ENCODE peak calls at places on chromosome 6, in five cellular contexts. Q, L, N, E and W are unnamed samples.

GRCh38 chr6:6006428-6007310 is at the start of gene NRN1:
- DNase-seq in E (no peak), Q (peak), L (no peak), N (peak), W (no peak)

GRCh38 chr6:92756912-92757311 is 662.4 kb downstream of the EPHA7 start:
- DNase-seq in N (no peak), E (no peak), Q (no peak), L (peak), W (peak)

GRCh38 chr6:119493980-119494379 is 144.4 kb upstream of the MAN1A1 start:
- DNase-seq in L (no peak), Q (no peak), N (no peak), E (no peak), W (no peak)

GRCh38 chr6:163260911-163261310 is 153.6 kb upstream of the QKI start:
- DNase-seq in E (no peak), Q (peak), L (no peak), N (no peak), W (no peak)

GRCh38 chr6:41767112-41767946 is 12.4 kb downstream of the FRS3 start:
- DNase-seq in E (no peak), Q (peak), L (peak), N (peak), W (peak)

GRCh38 chr6:10300071-10300470 is 114.8 kb downstream of the TFAP2A start:
- DNase-seq in N (no peak), L (no peak), Q (no peak), E (no peak), W (no peak)

GRCh38 chr6:24864345-24864744 is 65.6 kb upstream of the ARMH2 start:
- DNase-seq in N (no peak), L (peak), Q (no peak), E (no peak), W (peak)

GRCh38 chr6:69019832-69020231 is 384.8 kb downstream of the ADGRB3 start:
- DNase-seq in Q (peak), N (peak), E (no peak), L (peak), W (peak)

GRCh38 chr6:162211022-162211421 is 516.5 kb downstream of the PRKN start:
- DNase-seq in L (no peak), Q (no peak), N (peak), E (no peak), W (no peak)

GRCh38 chr6:131936156-131936555 is 15.0 kb downstream of the CCN2 start:
- DNase-seq in Q (no peak), N (peak), E (no peak), L (no peak), W (no peak)

DNA sequence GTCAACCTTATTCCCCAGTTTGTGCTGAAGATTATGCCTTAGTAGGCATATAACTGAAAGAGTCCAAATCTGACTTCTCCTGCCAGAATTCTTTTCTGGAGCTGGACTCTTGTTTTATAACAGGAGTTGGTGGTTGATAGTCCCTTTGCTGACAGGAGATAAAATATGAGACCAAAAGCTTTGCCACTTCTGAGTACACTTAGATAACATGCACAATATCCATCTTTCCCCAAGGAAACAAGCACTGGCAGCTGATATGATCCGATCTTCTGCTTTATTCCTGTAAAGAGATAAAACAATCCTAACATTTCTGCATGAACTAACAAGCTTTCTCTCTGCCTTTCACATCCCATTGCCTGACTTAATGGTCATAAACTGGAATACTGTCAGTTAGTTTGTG is 1265.4 kb upstream of the ADGRB3 start:
- DNase-seq in Q (no peak), E (no peak), N (no peak), L (no peak), W (no peak)
- H3K4me3 ChIP-seq in Q (no peak), E (no peak), N (no peak), L (no peak), W (no peak)

GRCh38 chr6:170128346-170128745 is 162.5 kb downstream of the DLL1 start:
- DNase-seq in E (no peak), L (no peak), Q (no peak), N (no peak), W (no peak)
- H3K23ac ChIP-seq in E (no peak), L (no peak), Q (no peak), N (no peak), W (no peak)

DNA sequence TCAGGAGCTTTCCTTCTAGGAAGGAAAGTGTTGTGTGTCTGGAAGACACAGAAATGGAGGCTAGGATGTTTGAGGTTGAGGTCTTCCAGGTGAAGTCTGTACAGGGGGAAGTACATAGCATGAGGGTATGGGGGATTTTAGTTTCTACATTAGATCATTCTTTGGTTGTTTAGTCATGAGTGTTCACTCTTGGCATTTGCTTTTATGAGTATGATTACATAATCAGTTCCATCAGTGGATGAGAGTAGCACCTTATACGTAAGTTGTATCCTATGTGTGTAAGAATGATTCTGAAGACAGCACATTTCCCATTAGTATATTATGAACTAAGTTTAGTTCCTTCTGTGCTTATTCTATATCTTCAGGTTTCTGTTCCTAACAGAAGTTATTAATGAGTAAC is 1.9 kb downstream of the CDYL start:
- DNase-seq in Q (no peak), N (peak), E (no peak), L (no peak), W (no peak)
- H3K4me3 ChIP-seq in Q (no peak), N (no peak), E (no peak), L (no peak), W (no peak)

DNA sequence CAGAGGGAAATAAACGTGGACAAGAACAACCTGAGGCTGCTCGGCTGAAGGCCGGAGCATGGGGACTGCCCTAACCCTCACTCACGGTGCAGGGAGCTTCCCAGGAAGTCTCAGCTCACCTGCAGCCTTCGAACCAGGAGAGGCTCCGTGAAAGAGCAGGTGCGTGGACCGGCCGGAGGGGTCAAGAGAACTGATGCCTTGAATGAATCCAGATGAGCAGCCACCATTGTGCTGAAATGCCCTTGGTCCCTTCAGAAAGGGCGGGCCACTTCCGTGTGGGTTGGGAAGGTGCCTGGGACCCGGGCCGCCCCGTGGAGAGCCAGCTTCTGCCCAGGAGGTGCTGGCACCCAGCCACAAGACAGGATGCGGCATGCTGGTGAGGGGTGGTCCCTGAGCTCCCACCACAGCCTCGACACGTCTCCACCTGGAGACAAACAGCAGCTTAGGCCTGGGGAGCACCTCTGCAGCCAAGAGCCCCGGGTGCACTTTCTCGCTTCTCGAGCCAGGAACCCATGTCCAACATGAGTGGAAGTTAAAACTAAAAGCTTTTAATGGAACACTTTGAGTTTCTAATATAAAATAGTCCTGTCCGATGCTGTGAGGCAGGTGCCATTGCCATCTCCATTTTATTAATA is 83.5 kb downstream of the TTLL2 start:
- DNase-seq in E (no peak), Q (no peak), N (no peak), L (no peak), W (no peak)
- H3K23ac ChIP-seq in E (no peak), Q (no peak), N (no peak), L (no peak), W (no peak)

DNA sequence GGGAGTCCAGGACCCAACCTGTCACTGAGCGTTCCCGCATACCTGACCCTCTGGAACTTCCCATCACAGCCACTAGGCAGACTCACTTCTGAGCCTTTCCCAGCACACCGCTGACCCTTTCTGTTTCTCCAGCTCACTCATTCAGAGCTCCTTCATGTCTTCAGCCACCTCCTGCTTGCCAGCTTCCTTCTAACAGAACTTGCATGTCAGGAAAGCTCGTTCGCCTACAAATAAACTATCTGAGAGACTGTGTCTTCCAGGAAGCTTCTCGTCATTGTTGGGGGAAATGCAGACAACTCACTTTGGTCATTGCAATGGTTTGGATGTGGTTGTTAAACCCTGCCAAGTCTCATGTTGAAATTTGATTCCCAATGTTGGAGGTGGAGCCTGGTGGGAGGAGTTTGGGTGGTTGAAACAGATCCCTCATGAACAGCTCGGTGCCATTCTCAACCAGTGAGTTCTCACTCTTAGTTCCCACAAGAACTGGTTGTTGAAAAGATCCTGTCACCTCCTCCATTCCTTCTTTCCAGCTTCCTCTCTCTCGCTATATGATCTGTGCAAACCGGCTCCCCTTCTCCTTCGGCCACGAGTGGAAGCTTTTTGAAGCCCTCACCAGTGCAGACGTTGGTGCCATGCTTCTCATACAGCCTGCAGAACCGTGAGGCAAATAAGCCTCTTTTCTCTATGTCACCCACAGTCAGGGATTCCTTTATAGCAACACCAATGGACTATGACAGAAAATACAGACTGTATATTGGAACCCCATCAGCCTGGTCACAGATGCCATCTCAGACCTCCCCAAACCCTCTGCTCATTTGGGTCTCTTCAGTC is 1.4 kb upstream of the MUC21 start:
- DNase-seq in L (peak), N (peak), Q (peak), E (no peak), W (peak)
- H3K4me3 ChIP-seq in L (peak), N (no peak), Q (no peak), E (peak), W (peak)

GRCh38 chr6:11538799-11539468 is 1.4 kb downstream of the TMEM170B start:
- DNase-seq in Q (no peak), N (no peak), E (no peak), L (no peak), W (no peak)

GRCh38 chr6:11537229-11538048 is at the start of gene TMEM170B:
- DNase-seq in N (peak), Q (peak), E (no peak), L (peak), W (peak)

GRCh38 chr6:11535801-11536230 is 1.7 kb upstream of the TMEM170B start:
- DNase-seq in Q (no peak), N (peak), L (peak), E (no peak), W (peak)

GRCh38 chr6:11536795-11537194 is 754 bp upstream of the TMEM170B start:
- DNase-seq in E (no peak), N (no peak), L (no peak), Q (peak), W (peak)

GRCh38 chr6:11538049-11538798 is 675 bp downstream of the TMEM170B start:
- DNase-seq in E (no peak), L (no peak), N (peak), Q (peak), W (peak)
- H3K23ac ChIP-seq in E (no peak), L (no peak), N (no peak), Q (no peak), W (peak)

GRCh38 chr6:28985396-28986164 is 19.5 kb downstream of the ZNF311 start:
- DNase-seq in Q (peak), L (peak), E (peak), N (peak), W (peak)
- H3K4me3 ChIP-seq in Q (peak), L (peak), E (peak), N (peak), W (peak)

GRCh38 chr6:2502998-2503674 is 247.6 kb downstream of the MYLK4 start:
- DNase-seq in N (peak), Q (no peak), E (no peak), L (no peak), W (no peak)

GRCh38 chr6:2503816-2504494 is 246.8 kb downstream of the MYLK4 start:
- DNase-seq in E (no peak), Q (peak), L (peak), N (peak), W (peak)

GRCh38 chr6:2502096-2502997 is 248.4 kb downstream of the MYLK4 start:
- DNase-seq in Q (peak), E (no peak), L (no peak), N (peak), W (no peak)

GRCh38 chr6:2505624-2506023 is 245.1 kb downstream of the MYLK4 start:
- DNase-seq in E (no peak), Q (peak), N (peak), L (no peak), W (no peak)

DNA sequence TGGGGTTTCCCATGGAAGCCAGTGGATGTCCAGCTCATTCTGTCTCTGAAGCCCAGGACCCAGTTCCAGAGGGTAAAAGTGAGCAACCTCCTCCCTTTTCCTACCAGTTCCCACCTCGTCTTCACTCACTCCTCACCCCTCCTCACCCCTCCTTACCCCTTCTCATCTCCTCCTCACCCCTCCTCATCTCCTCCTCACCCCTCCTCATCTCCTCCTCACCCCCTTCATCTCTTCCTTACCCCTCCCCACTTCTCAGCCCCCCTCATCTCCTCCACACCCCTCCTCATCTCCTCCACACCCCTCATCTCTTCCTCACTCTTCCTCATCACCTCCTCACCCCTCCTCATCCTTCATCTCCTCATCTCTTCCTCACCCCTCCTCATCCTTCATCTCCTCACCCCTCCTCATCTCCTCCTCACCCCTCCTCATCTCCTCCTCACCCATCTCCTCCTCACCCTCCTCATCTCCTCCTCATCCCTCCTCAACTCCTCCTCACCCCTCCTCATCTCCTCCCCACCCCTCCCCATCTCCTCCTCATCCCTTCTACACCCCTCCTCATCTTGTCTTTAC is 246.1 kb downstream of the MYLK4 start:
- DNase-seq in E (no peak), N (no peak), Q (no peak), L (no peak), W (no peak)
- H3K23ac ChIP-seq in E (no peak), N (no peak), Q (no peak), L (no peak), W (no peak)